ENCODE peak calls at places on chromosomes 6 and 20, in four cellular contexts. G is fibroblast of lung, L is substantia nigra, C is RWPE2. W is an unnamed sample.

GRCh38 chr6:131107166-131107565 is 28.1 kb upstream of the AKAP7 start:
- DNase-seq in G (peak; percentile 84), C (no peak), L (no peak), W (peak; percentile 42)

GRCh38 chr20:58389324-58389967 is 417 bp downstream of the VAPB start:
- DNase-seq in C (no peak), L (no peak), G (peak; percentile 31), W (peak; percentile 50)

GRCh38 chr20:62168890-62169435 is 13.9 kb upstream of the MTG2 start:
- DNase-seq in G (no peak), C (peak; percentile 91), L (no peak), W (no peak)

GRCh38 chr6:3280091-3280490 is 21.3 kb downstream of the PSMG4 start:
- DNase-seq in G (no peak), C (no peak), L (no peak), W (no peak)

GRCh38 chr20:42173440-42173839 is 555.3 kb upstream of the CHD6 start:
- DNase-seq in G (no peak), C (no peak), L (no peak), W (no peak)

GRCh38 chr6:63351995-63352586 is 32.3 kb upstream of the LGSN start:
- DNase-seq in L (no peak), G (peak; percentile 80), C (no peak), W (peak; percentile 71)

GRCh38 chr20:37917436-37917835 is 14.5 kb downstream of the VSTM2L start:
- DNase-seq in C (no peak), L (no peak), G (no peak), W (no peak)

GRCh38 chr6:15596241-15596896 is 66.5 kb downstream of the DTNBP1 start:
- DNase-seq in C (no peak), G (no peak), L (no peak), W (no peak)

GRCh38 chr20:36181934-36182603 is 27.5 kb downstream of the EPB41L1 start:
- DNase-seq in C (no peak), L (no peak), G (peak; percentile 74), W (peak; percentile 78)

GRCh38 chr6:41424370-41425058 is 89.1 kb downstream of the NCR2 start:
- DNase-seq in L (peak; percentile 66), G (peak; percentile 80), C (no peak), W (peak; percentile 41)

GRCh38 chr6:70221715-70222236 is 81.1 kb downstream of the COL9A1 start:
- DNase-seq in C (no peak), G (no peak), L (no peak), W (no peak)

GRCh38 chr6:72624557-72625160 is 2.8 kb downstream of the KCNQ5 start:
- DNase-seq in C (no peak), G (no peak), L (no peak), W (peak; percentile 69)

GRCh38 chr6:84340422-84340821 is 113.0 kb upstream of the CEP162 start:
- DNase-seq in G (no peak), L (no peak), C (no peak), W (no peak)

GRCh38 chr6:40882321-40882720 is 156.7 kb downstream of the UNC5CL start:
- DNase-seq in C (no peak), G (no peak), L (no peak), W (no peak)

GRCh38 chr20:24542721-24543120 is 73.3 kb downstream of the SYNDIG1 start:
- DNase-seq in G (no peak), L (no peak), C (no peak), W (no peak)

GRCh38 chr20:17843246-17844132 is 125.1 kb downstream of the SNX5 start:
- DNase-seq in L (no peak), C (no peak), G (peak; percentile 98), W (peak; percentile 96)

GRCh38 chr20:297925-298754 is 770 bp downstream of the ZCCHC3 start:
- DNase-seq in G (peak; percentile 74), L (peak; percentile 31), C (no peak), W (peak; percentile 77)

GRCh38 chr6:53487080-53487479 is 57.8 kb downstream of the GCLC start:
- DNase-seq in L (no peak), G (no peak), C (no peak), W (no peak)

GRCh38 chr20:9407805-9408421 is 106.5 kb upstream of the LAMP5 start:
- DNase-seq in G (peak; percentile 83), C (no peak), L (peak; percentile 54), W (peak; percentile 53)

GRCh38 chr6:403659-404655 is 12.4 kb downstream of the IRF4 start:
- DNase-seq in G (no peak), C (no peak), L (no peak), W (no peak)

GRCh38 chr6:158938811-158939254 is 61.2 kb downstream of the RSPH3 start:
- DNase-seq in G (no peak), L (no peak), C (no peak), W (no peak)

GRCh38 chr6:76770166-76770565 is 693.1 kb downstream of the HTR1B start:
- DNase-seq in G (no peak), L (no peak), C (no peak), W (no peak)

GRCh38 chr20:48169650-48170049 is 384.4 kb upstream of the SULF2 start:
- DNase-seq in C (no peak), G (no peak), L (no peak), W (no peak)

GRCh38 chr6:15608406-15608805 is 54.4 kb downstream of the DTNBP1 start:
- DNase-seq in L (no peak), G (peak; percentile 43), C (no peak), W (peak; percentile 82)

GRCh38 chr6:139568956-139569538 is 194.6 kb upstream of the CITED2 start:
- DNase-seq in C (no peak), L (no peak), G (peak; percentile 89), W (peak; percentile 96)

GRCh38 chr20:17849901-17850673 is 118.5 kb downstream of the SNX5 start:
- DNase-seq in L (no peak), G (peak; percentile 98), C (peak; percentile 89), W (peak; percentile 100)

GRCh38 chr20:37528442-37529213 is 952 bp upstream of the BLCAP start:
- DNase-seq in G (no peak), C (peak; percentile 70), L (no peak), W (no peak)

GRCh38 chr6:157714153-157714490 is 108.9 kb upstream of the SNX9 start:
- DNase-seq in C (no peak), G (peak; percentile 42), L (no peak), W (peak; percentile 50)

GRCh38 chr20:47428851-47429336 is 72.4 kb upstream of the ZMYND8 start:
- DNase-seq in G (no peak), L (no peak), C (no peak), W (no peak)

GRCh38 chr6:161226005-161226964 is 47.6 kb downstream of the AGPAT4 start:
- DNase-seq in G (no peak), C (no peak), L (no peak), W (no peak)

GRCh38 chr6:136483906-136484305 is 66.3 kb downstream of the MAP7 start:
- DNase-seq in G (no peak), L (no peak), C (no peak), W (no peak)

GRCh38 chr6:105678516-105678915 is 275.6 kb upstream of the PREP start:
- DNase-seq in G (peak; percentile 23), L (no peak), C (no peak), W (peak; percentile 32)

GRCh38 chr20:33731693-33732165 is at the start of gene ZNF341:
- DNase-seq in C (peak; percentile 95), G (no peak), L (peak; percentile 80), W (peak; percentile 82)